ENCODE peak calls at places on chromosomes 1 and 21, in four cellular contexts. F is fibroblast of mammary gland, Q is fibroblast of lung, B is endothelial cell. W is an unnamed sample.

GRCh38 chr1:155062702-155063411 is 683 bp upstream of the EFNA4 start:
- DNase-seq in F (peak), Q (peak), B (peak), W (peak)

GRCh38 chr1:200038645-200038986 is 11.1 kb downstream of the NR5A2 start:
- DNase-seq in F (no peak), Q (no peak), B (peak), W (no peak)

GRCh38 chr1:94858276-94858675 is 38.1 kb downstream of the SLC44A3 start:
- DNase-seq in F (peak), Q (peak), B (no peak), W (no peak)

GRCh38 chr1:62887799-62888507 is 104.0 kb downstream of the ATG4C start:
- DNase-seq in F (no peak), Q (no peak), B (no peak), W (no peak)

GRCh38 chr21:35257413-35257812 is 208.3 kb upstream of the RUNX1 start:
- DNase-seq in F (peak), Q (peak), B (no peak), W (no peak)

GRCh38 chr1:56819393-56819899 is at the start of gene FYB2:
- DNase-seq in F (no peak), Q (no peak), B (no peak), W (no peak)

GRCh38 chr21:36861595-36861883 is 104.9 kb downstream of the HLCS start:
- DNase-seq in F (no peak), Q (no peak), B (no peak), W (no peak)

GRCh38 chr1:53586765-53587164 is 127.6 kb downstream of the DMRTB1 start:
- DNase-seq in F (no peak), Q (no peak), B (no peak), W (no peak)

GRCh38 chr21:46039891-46040660 is 57.8 kb upstream of the COL6A2 start:
- DNase-seq in F (no peak), Q (no peak), B (no peak), W (no peak)

GRCh38 chr21:41318218-41318617 is 1.6 kb downstream of the FAM3B start:
- DNase-seq in F (no peak), Q (no peak), B (no peak), W (no peak)

GRCh38 chr21:42351626-42352432 is 1.0 kb upstream of the TFF2 start:
- DNase-seq in F (no peak), Q (no peak), B (no peak), W (no peak)

GRCh38 chr1:16978589-16979474 is 1.6 kb downstream of the MFAP2 start:
- DNase-seq in F (peak), Q (peak), B (no peak), W (no peak)

GRCh38 chr1:243596441-243597183 is 253.4 kb downstream of the AKT3 start:
- DNase-seq in F (peak), Q (peak), B (no peak), W (no peak)

GRCh38 chr1:33188572-33189275 is 6.9 kb upstream of the TRIM62 start:
- DNase-seq in F (peak), Q (peak), B (no peak), W (no peak)

GRCh38 chr1:36793452-36793851 is 240.9 kb downstream of the GRIK3 start:
- DNase-seq in F (no peak), Q (no peak), B (no peak), W (no peak)

GRCh38 chr1:69258842-69259241 is 308.9 kb upstream of the LRRC7 start:
- DNase-seq in F (no peak), Q (no peak), B (no peak), W (no peak)

GRCh38 chr1:156193208-156193487 is 756 bp upstream of the SLC25A44 start:
- DNase-seq in F (peak), Q (no peak), B (no peak), W (no peak)

GRCh38 chr1:93665015-93665414 is 16.6 kb downstream of the BCAR3 start:
- DNase-seq in F (peak), Q (peak), B (no peak), W (no peak)

GRCh38 chr1:206471415-206471801 is 1.1 kb downstream of the IKBKE start:
- DNase-seq in F (no peak), Q (no peak), B (no peak), W (no peak)

GRCh38 chr1:109530457-109531204 is 9.0 kb upstream of the GPR61 start:
- DNase-seq in F (no peak), Q (no peak), B (no peak), W (no peak)

GRCh38 chr1:160800645-160801408 is 4.9 kb downstream of the LY9 start:
- DNase-seq in F (no peak), Q (no peak), B (no peak), W (no peak)
- TF ChIP-seq CTCF in F (no peak), Q (no peak), B (no peak), W (no peak)

GRCh38 chr1:29240400-29240837 is 4.1 kb downstream of the PTPRU start:
- DNase-seq in F (no peak), Q (no peak), B (peak), W (no peak)
- TF ChIP-seq CTCF in F (no peak), Q (peak), B (peak), W (no peak)

GRCh38 chr1:114779722-114780121 is 763 bp downstream of the SIKE1 start:
- DNase-seq in F (no peak), Q (no peak), B (no peak), W (no peak)

GRCh38 chr1:114780344-114781226 is at the start of gene SIKE1:
- DNase-seq in F (peak), Q (peak), B (peak), W (peak)
- TF ChIP-seq CTCF in F (no peak), Q (no peak), B (no peak), W (peak)

GRCh38 chr1:184463680-184464079 is 76.9 kb downstream of the C1orf21 start:
- DNase-seq in F (no peak), Q (no peak), B (no peak), W (no peak)
- TF ChIP-seq CTCF in F (no peak), Q (no peak), B (no peak), W (no peak)

GRCh38 chr1:29237906-29238600 is 1.7 kb downstream of the PTPRU start:
- DNase-seq in F (no peak), Q (peak), B (peak), W (peak)

GRCh38 chr1:29234471-29234870 is 1.9 kb upstream of the PTPRU start:
- DNase-seq in F (no peak), Q (no peak), B (no peak), W (no peak)

GRCh38 chr1:29236743-29236992 is 346 bp downstream of the PTPRU start:
- DNase-seq in F (no peak), Q (peak), B (no peak), W (no peak)

GRCh38 chr1:29236993-29237905 is 927 bp downstream of the PTPRU start:
- DNase-seq in F (no peak), Q (peak), B (peak), W (peak)

GRCh38 chr1:29235955-29236742 is at the start of gene PTPRU:
- DNase-seq in F (peak), Q (peak), B (peak), W (peak)
- TF ChIP-seq CTCF in F (no peak), Q (peak), B (peak), W (peak)

DNA sequence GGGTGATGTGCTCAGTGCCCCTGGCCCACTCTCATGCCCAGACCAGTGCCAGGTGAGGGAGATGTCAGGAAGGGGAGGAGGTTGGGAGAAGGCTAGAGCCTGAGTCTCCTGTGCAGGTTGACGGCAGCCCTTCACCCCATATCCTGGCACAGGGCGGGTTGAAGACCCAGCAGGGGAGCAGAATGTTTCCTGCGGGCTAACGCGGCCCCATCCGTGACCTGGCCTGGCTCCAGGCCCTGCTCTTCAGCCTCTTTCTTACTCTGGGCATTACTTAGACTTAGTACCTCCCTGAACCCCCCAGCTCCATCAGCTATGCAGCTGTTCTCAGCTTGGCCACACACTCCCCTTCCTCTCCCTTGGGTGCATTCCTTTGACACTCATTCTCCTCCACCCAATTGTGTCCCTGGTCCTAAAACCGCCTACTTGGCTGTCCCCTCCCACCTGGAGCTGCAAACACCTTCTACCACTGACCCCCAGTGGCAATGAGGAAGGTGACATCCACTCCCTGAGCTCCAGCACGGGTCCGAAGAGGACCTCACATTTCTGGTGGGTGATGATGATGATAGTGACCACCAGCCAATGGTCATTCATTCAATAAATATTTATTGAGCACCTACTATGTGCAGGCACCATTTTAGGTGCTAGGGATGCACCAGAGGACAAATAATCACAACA is 179.0 kb downstream of the PTPRU start:
- DNase-seq in F (peak), Q (peak), B (no peak), W (no peak)
- TF ChIP-seq CTCF in F (no peak), Q (no peak), B (no peak), W (peak)

GRCh38 chr1:173784997-173785396 is 39.5 kb upstream of the DARS2 start:
- DNase-seq in F (no peak), Q (no peak), B (no peak), W (no peak)

DNA sequence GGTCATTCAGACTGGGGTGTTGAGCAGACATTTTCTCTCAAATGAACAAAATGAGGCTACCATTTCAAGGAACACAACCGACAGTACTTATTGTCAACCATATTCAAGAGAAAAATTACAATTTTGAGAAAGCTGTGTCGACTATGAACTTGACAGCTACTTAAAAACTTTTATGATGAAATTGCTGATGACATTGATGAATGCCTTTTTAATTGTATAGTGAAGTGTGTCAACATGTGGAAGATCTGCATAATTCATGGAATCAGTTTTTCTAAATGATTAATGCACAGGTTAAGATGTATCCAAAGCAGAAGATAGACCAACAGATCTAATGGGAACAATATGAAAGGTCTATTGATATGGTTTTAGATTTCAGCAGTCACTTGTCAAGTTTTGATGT is 34.6 kb upstream of the DARS2 start:
- DNase-seq in F (no peak), Q (no peak), B (no peak), W (no peak)
- TF ChIP-seq CTCF in F (no peak), Q (no peak), B (no peak), W (no peak)

DNA sequence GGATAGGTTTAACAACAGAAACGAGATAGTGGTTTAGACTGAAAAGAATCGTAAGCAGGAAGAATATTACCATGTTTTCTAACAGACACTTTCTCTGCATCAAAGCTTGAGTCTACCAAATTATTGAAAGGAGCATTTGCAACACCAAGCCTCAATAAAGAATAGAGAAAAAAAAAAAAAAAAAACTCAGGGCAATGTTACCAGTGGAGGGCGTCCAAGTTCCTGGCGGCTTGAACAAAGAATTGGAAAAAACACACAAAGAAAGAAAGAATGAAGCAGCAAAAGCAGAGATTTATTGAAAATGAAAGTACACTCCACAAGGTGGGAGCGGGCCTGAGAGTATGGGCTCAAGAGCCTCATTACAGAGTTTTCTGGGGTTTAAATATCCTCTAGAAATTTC is 686.5 kb upstream of the ADGRL2 start:
- DNase-seq in F (no peak), Q (no peak), B (no peak), W (no peak)
- TF ChIP-seq CTCF in F (peak), Q (no peak), B (no peak), W (no peak)

GRCh38 chr1:919271-919872 is 4.4 kb upstream of the SAMD11 start:
- DNase-seq in F (no peak), Q (no peak), B (no peak), W (no peak)
- TF ChIP-seq CTCF in F (no peak), Q (no peak), B (no peak), W (no peak)

GRCh38 chr1:185721553-185721952 is 12.6 kb upstream of the HMCN1 start:
- DNase-seq in F (no peak), Q (no peak), B (no peak), W (no peak)

GRCh38 chr1:185716095-185716494 is 18.1 kb upstream of the HMCN1 start:
- DNase-seq in F (no peak), Q (no peak), B (no peak), W (no peak)

GRCh38 chr1:185720633-185721272 is 13.4 kb upstream of the HMCN1 start:
- DNase-seq in F (peak), Q (peak), B (no peak), W (no peak)

DNA sequence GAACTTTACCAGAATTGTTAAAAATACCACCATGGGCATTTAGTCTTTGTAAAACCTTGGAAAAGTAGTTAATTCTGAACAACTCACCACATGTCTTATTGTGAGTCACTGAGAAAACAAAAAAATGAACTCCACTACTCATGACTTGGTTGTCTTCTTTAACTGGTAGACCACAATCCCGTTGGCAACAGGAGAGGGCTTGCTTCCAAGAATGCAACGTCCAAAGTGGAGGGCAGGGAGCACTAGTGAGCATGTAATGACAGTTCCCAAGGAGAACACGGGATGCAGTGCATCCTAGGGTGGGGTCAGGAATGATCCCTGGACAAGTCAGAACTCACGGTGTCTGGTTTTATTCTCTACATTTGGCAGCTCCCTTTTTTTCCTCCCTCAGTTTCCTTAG is 15.2 kb upstream of the HMCN1 start:
- DNase-seq in F (peak), Q (peak), B (peak), W (no peak)
- TF ChIP-seq CTCF in F (peak), Q (peak), B (peak), W (peak)